ENCODE peak calls at places on chromosomes 16 and 17, in six cellular contexts. One of them, this sample, is unnamed.
A peak's percentile ranks its signal among the peaks of the same experiment; 100 is the strongest.

GRCh38 chr17:49298371-49298976 is 63.6 kb downstream of the ZNF652 start:
- DNase-seq in naive B cell: no peak
- DNase-seq in MV-4-11: no peak
- DNase-seq in cardiac septum: no peak
- DNase-seq in mucosa of gallbladder: no peak
- DNase-seq in type B pancreatic cell: no peak
- DNase-seq in this sample: no peak

GRCh38 chr16:66972983-66973382 is 11.9 kb downstream of the CES3 start:
- DNase-seq in naive B cell: no peak
- DNase-seq in cardiac septum: no peak
- DNase-seq in type B pancreatic cell: no peak
- DNase-seq in mucosa of gallbladder: no peak
- DNase-seq in MV-4-11: peak; percentile 31
- DNase-seq in this sample: no peak

GRCh38 chr16:67396159-67396774 is 3.0 kb upstream of the TPPP3 start:
- DNase-seq in type B pancreatic cell: no peak
- DNase-seq in MV-4-11: peak; percentile 58
- DNase-seq in naive B cell: no peak
- DNase-seq in cardiac septum: peak; percentile 88
- DNase-seq in mucosa of gallbladder: peak; percentile 71
- DNase-seq in this sample: peak; percentile 77

GRCh38 chr17:31457391-31458234 is 66.1 kb downstream of the RAB11FIP4 start:
- DNase-seq in MV-4-11: no peak
- DNase-seq in mucosa of gallbladder: no peak
- DNase-seq in naive B cell: no peak
- DNase-seq in type B pancreatic cell: no peak
- DNase-seq in cardiac septum: no peak
- DNase-seq in this sample: no peak

GRCh38 chr16:78648517-78648916 is 549.1 kb downstream of the WWOX start:
- DNase-seq in type B pancreatic cell: no peak
- DNase-seq in cardiac septum: no peak
- DNase-seq in MV-4-11: no peak
- DNase-seq in naive B cell: no peak
- DNase-seq in mucosa of gallbladder: peak; percentile 53
- DNase-seq in this sample: no peak

GRCh38 chr17:66676421-66676820 is 158.5 kb upstream of the CACNG5 start:
- DNase-seq in MV-4-11: no peak
- DNase-seq in mucosa of gallbladder: peak; percentile 86
- DNase-seq in cardiac septum: no peak
- DNase-seq in naive B cell: no peak
- DNase-seq in type B pancreatic cell: no peak
- DNase-seq in this sample: no peak

GRCh38 chr17:15981208-15981607 is 18.3 kb downstream of the ZSWIM7 start:
- DNase-seq in MV-4-11: peak; percentile 68
- DNase-seq in naive B cell: no peak
- DNase-seq in cardiac septum: no peak
- DNase-seq in mucosa of gallbladder: no peak
- DNase-seq in type B pancreatic cell: no peak
- DNase-seq in this sample: no peak

GRCh38 chr17:17702821-17703607 is 21.8 kb downstream of the RAI1 start:
- DNase-seq in MV-4-11: no peak
- DNase-seq in naive B cell: no peak
- DNase-seq in cardiac septum: no peak
- DNase-seq in mucosa of gallbladder: no peak
- DNase-seq in type B pancreatic cell: no peak
- DNase-seq in this sample: peak; percentile 73

GRCh38 chr17:46764709-46765401 is 53.6 kb downstream of the WNT3 start:
- DNase-seq in cardiac septum: no peak
- DNase-seq in type B pancreatic cell: no peak
- DNase-seq in MV-4-11: no peak
- DNase-seq in naive B cell: no peak
- DNase-seq in mucosa of gallbladder: no peak
- DNase-seq in this sample: peak; percentile 45

GRCh38 chr16:17001471-17001870 is 469.3 kb downstream of the XYLT1 start:
- DNase-seq in MV-4-11: no peak
- DNase-seq in type B pancreatic cell: no peak
- DNase-seq in mucosa of gallbladder: no peak
- DNase-seq in naive B cell: no peak
- DNase-seq in cardiac septum: no peak
- DNase-seq in this sample: no peak

GRCh38 chr16:67283826-67284555 is 4.7 kb downstream of the PLEKHG4 start:
- DNase-seq in type B pancreatic cell: no peak
- DNase-seq in MV-4-11: no peak
- DNase-seq in cardiac septum: no peak
- DNase-seq in naive B cell: no peak
- DNase-seq in mucosa of gallbladder: no peak
- DNase-seq in this sample: no peak

GRCh38 chr16:89695086-89695874 is 6.2 kb downstream of the SPATA2L start:
- DNase-seq in mucosa of gallbladder: no peak
- DNase-seq in naive B cell: no peak
- DNase-seq in cardiac septum: peak; percentile 71
- DNase-seq in type B pancreatic cell: no peak
- DNase-seq in MV-4-11: no peak
- DNase-seq in this sample: no peak

GRCh38 chr17:50009282-50009681 is 14.3 kb upstream of the DLX3 start:
- DNase-seq in naive B cell: no peak
- DNase-seq in cardiac septum: no peak
- DNase-seq in type B pancreatic cell: no peak
- DNase-seq in mucosa of gallbladder: no peak
- DNase-seq in MV-4-11: no peak
- DNase-seq in this sample: no peak

GRCh38 chr16:87178977-87179376 is 138.2 kb downstream of the C16orf95 start:
- DNase-seq in MV-4-11: no peak
- DNase-seq in type B pancreatic cell: no peak
- DNase-seq in cardiac septum: no peak
- DNase-seq in mucosa of gallbladder: no peak
- DNase-seq in naive B cell: no peak
- DNase-seq in this sample: no peak

GRCh38 chr16:24151482-24151939 is 104.6 kb upstream of the CACNG3 start:
- DNase-seq in cardiac septum: no peak
- DNase-seq in MV-4-11: no peak
- DNase-seq in type B pancreatic cell: no peak
- DNase-seq in mucosa of gallbladder: no peak
- DNase-seq in naive B cell: no peak
- DNase-seq in this sample: no peak

GRCh38 chr17:69048634-69049033 is 12.1 kb downstream of the ABCA9 start:
- DNase-seq in cardiac septum: no peak
- DNase-seq in mucosa of gallbladder: no peak
- DNase-seq in naive B cell: no peak
- DNase-seq in MV-4-11: peak; percentile 62
- DNase-seq in type B pancreatic cell: no peak
- DNase-seq in this sample: no peak

GRCh38 chr17:62937636-62938035 is 28.4 kb upstream of the TANC2 start:
- DNase-seq in mucosa of gallbladder: no peak
- DNase-seq in naive B cell: no peak
- DNase-seq in cardiac septum: no peak
- DNase-seq in type B pancreatic cell: no peak
- DNase-seq in MV-4-11: no peak
- DNase-seq in this sample: no peak

GRCh38 chr17:14294876-14295275 is 6.0 kb upstream of the HS3ST3B1 start:
- DNase-seq in MV-4-11: no peak
- DNase-seq in mucosa of gallbladder: no peak
- DNase-seq in naive B cell: no peak
- DNase-seq in type B pancreatic cell: peak; percentile 50
- DNase-seq in cardiac septum: no peak
- DNase-seq in this sample: no peak

GRCh38 chr16:82655315-82655714 is 28.5 kb downstream of the CDH13 start:
- DNase-seq in naive B cell: no peak
- DNase-seq in type B pancreatic cell: no peak
- DNase-seq in MV-4-11: no peak
- DNase-seq in cardiac septum: no peak
- DNase-seq in mucosa of gallbladder: peak; percentile 29
- DNase-seq in this sample: no peak

GRCh38 chr16:1641261-1641660 is 29.1 kb downstream of the CRAMP1 start:
- DNase-seq in mucosa of gallbladder: no peak
- DNase-seq in type B pancreatic cell: no peak
- DNase-seq in cardiac septum: no peak
- DNase-seq in MV-4-11: no peak
- DNase-seq in naive B cell: no peak
- DNase-seq in this sample: no peak

GRCh38 chr17:59435238-59435637 is 103.8 kb downstream of the YPEL2 start:
- DNase-seq in MV-4-11: peak; percentile 16
- DNase-seq in type B pancreatic cell: no peak
- DNase-seq in cardiac septum: no peak
- DNase-seq in mucosa of gallbladder: no peak
- DNase-seq in naive B cell: no peak
- DNase-seq in this sample: no peak

GRCh38 chr16:67474551-67474950 is 6.4 kb downstream of the ATP6V0D1 start:
- DNase-seq in cardiac septum: no peak
- DNase-seq in mucosa of gallbladder: no peak
- DNase-seq in MV-4-11: no peak
- DNase-seq in type B pancreatic cell: no peak
- DNase-seq in naive B cell: no peak
- DNase-seq in this sample: no peak

GRCh38 chr16:13060932-13061331 is 159.5 kb downstream of the SHISA9 start:
- DNase-seq in type B pancreatic cell: no peak
- DNase-seq in naive B cell: no peak
- DNase-seq in cardiac septum: no peak
- DNase-seq in MV-4-11: no peak
- DNase-seq in mucosa of gallbladder: no peak
- DNase-seq in this sample: no peak

GRCh38 chr17:6461792-6462524 is 17.7 kb downstream of the PIMREG start:
- DNase-seq in naive B cell: no peak
- DNase-seq in type B pancreatic cell: no peak
- DNase-seq in cardiac septum: no peak
- DNase-seq in mucosa of gallbladder: no peak
- DNase-seq in MV-4-11: no peak
- DNase-seq in this sample: no peak

GRCh38 chr17:8896087-8896486 is 28.6 kb upstream of the PIK3R6 start:
- DNase-seq in MV-4-11: no peak
- DNase-seq in naive B cell: no peak
- DNase-seq in cardiac septum: no peak
- DNase-seq in type B pancreatic cell: no peak
- DNase-seq in mucosa of gallbladder: no peak
- DNase-seq in this sample: no peak

GRCh38 chr16:86668136-86668535 is 89.8 kb downstream of the FOXL1 start:
- DNase-seq in naive B cell: no peak
- DNase-seq in type B pancreatic cell: no peak
- DNase-seq in mucosa of gallbladder: no peak
- DNase-seq in MV-4-11: no peak
- DNase-seq in cardiac septum: no peak
- DNase-seq in this sample: no peak

GRCh38 chr17:8659758-8660410 is 29.4 kb upstream of the MYH10 start:
- DNase-seq in mucosa of gallbladder: no peak
- DNase-seq in naive B cell: no peak
- DNase-seq in MV-4-11: no peak
- DNase-seq in type B pancreatic cell: no peak
- DNase-seq in cardiac septum: no peak
- DNase-seq in this sample: no peak